ENCODE peak calls at places on chromosomes 12 and 14, in nine cellular contexts. O, I, A, U, E, S, G, R and X are unnamed samples.

GRCh38 chr12:105067511-105068031 is 16.7 kb downstream of the ALDH1L2 start:
- DNase-seq in O (no peak), I (no peak), A (no peak), U (no peak), E (no peak), S (peak; percentile 85), G (no peak), R (no peak), X (no peak)

GRCh38 chr12:113786107-113786506 is 180.0 kb downstream of the RBM19 start:
- DNase-seq in O (no peak), I (no peak), A (no peak), U (no peak), E (no peak), S (no peak), G (no peak), R (no peak), X (no peak)

GRCh38 chr12:21502164-21502496 is 541 bp downstream of the GOLT1B start:
- DNase-seq in O (peak; percentile 20), I (peak; percentile 54), A (no peak), U (peak; percentile 40), E (no peak), S (peak; percentile 34), G (no peak), R (peak; percentile 34), X (no peak)

GRCh38 chr12:71194657-71195056 is 36.9 kb upstream of the TSPAN8 start:
- DNase-seq in O (no peak), I (no peak), A (peak; percentile 23), U (no peak), E (no peak), S (no peak), G (no peak), R (no peak), X (no peak)

GRCh38 chr12:52025301-52026172 is 18.8 kb downstream of the TAMALIN start:
- DNase-seq in O (peak; percentile 90), I (peak; percentile 94), A (peak; percentile 82), U (peak; percentile 92), E (peak; percentile 86), S (peak; percentile 77), G (peak; percentile 86), R (peak; percentile 94), X (peak; percentile 94)

GRCh38 chr14:89040080-89040437 is 215.6 kb downstream of the TTC8 start:
- DNase-seq in O (no peak), I (no peak), A (no peak), U (no peak), E (no peak), S (no peak), G (no peak), R (no peak), X (no peak)

GRCh38 chr12:48002773-48003218 is 1.5 kb downstream of the COL2A1 start:
- DNase-seq in O (peak; percentile 37), I (peak; percentile 54), A (peak; percentile 51), U (peak; percentile 44), E (no peak), S (peak; percentile 31), G (no peak), R (no peak), X (no peak)

GRCh38 chr14:62269204-62269603 is 507.0 kb downstream of the SNAPC1 start:
- DNase-seq in O (no peak), I (no peak), A (no peak), U (no peak), E (no peak), S (peak; percentile 25), G (no peak), R (no peak), X (no peak)

GRCh38 chr12:104890463-104891096 is 67.5 kb downstream of the SLC41A2 start:
- DNase-seq in O (no peak), I (no peak), A (no peak), U (no peak), E (no peak), S (no peak), G (no peak), R (no peak), X (no peak)

GRCh38 chr14:99271951-99272668 is at the start of gene BCL11B:
- DNase-seq in O (peak; percentile 82), I (peak; percentile 94), A (peak; percentile 55), U (peak; percentile 77), E (no peak), S (peak; percentile 66), G (peak; percentile 82), R (peak; percentile 36), X (peak; percentile 92)

GRCh38 chr14:58647777-58648176 is 10.0 kb downstream of the DACT1 start:
- DNase-seq in O (no peak), I (no peak), A (no peak), U (no peak), E (no peak), S (no peak), G (no peak), R (no peak), X (no peak)

GRCh38 chr12:24997970-24998582 is 49.2 kb upstream of the BCAT1 start:
- DNase-seq in O (no peak), I (no peak), A (no peak), U (no peak), E (no peak), S (peak; percentile 91), G (no peak), R (no peak), X (no peak)

GRCh38 chr14:43778956-43779639 is 728.0 kb downstream of the FSCB start:
- DNase-seq in O (no peak), I (no peak), A (no peak), U (no peak), E (no peak), S (no peak), G (no peak), R (no peak), X (no peak)

GRCh38 chr14:56338674-56339073 is 220.5 kb downstream of the PELI2 start:
- DNase-seq in O (no peak), I (no peak), A (no peak), U (no peak), E (no peak), S (peak; percentile 44), G (no peak), R (no peak), X (no peak)

GRCh38 chr12:15852383-15852782 is 29.8 kb upstream of the STRAP start:
- DNase-seq in O (no peak), I (no peak), A (no peak), U (no peak), E (no peak), S (peak; percentile 74), G (no peak), R (no peak), X (no peak)

GRCh38 chr14:53461823-53462222 is 308.7 kb upstream of the DDHD1 start:
- DNase-seq in O (no peak), I (no peak), A (no peak), U (no peak), E (no peak), S (no peak), G (no peak), R (no peak), X (no peak)

DNA sequence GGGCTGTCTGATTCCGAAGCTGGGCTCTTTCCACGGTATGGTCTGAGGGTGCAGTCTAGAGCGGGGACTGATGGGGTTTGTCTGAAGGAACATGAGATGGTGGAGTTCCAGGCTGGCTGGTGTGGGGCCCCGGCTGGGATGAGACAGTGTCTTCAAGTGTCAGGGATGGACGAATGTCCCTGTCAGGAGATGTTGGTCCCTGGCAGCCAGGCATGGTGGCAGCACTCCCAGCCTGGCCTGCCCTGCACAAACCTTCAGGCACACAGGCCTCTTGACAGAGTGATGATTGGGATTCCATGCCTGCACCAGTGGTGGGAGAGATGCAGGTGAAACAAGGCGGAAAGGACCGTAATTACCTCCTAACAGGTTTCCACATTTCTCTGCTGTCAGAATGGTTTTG is 221.9 kb downstream of the CACNA1C start:
- DNase-seq in O (no peak), I (no peak), A (no peak), U (no peak), E (no peak), S (no peak), G (no peak), R (no peak), X (no peak)
- TF ChIP-seq CTCF in O (no peak), I (no peak), A (no peak), U (no peak), E (no peak), S (no peak), G (no peak), R (no peak), X (no peak)

DNA sequence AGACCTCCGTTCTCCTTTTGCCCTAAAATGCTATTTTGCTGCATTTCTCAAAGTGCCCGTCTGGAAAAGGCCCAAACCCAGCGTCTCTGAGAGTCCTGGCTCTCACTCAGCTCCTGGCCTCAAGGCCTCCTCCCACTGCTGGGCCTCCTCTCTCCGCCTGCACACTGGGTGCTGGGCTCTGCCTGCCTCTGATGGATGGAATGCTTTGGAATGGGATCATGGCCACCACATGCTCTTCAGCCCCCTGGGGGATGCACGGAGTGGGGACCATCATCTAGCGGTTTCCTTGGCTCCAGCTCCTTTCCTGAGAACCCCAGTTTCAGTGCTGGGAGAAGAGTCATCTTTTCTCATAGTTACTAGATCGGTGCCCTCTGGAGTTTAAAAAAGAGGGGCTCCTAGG is 65.2 kb downstream of the KDM2B start:
- DNase-seq in O (no peak), I (no peak), A (no peak), U (no peak), E (no peak), S (no peak), G (no peak), R (no peak), X (no peak)
- TF ChIP-seq POLR2A in O (no peak), I (no peak), A (no peak), U (no peak), E (no peak), S (no peak), G (no peak), R (no peak), X (no peak)

GRCh38 chr12:87756111-87756510 is 273.1 kb downstream of the C12orf50 start:
- DNase-seq in O (no peak), I (no peak), A (no peak), U (no peak), E (no peak), S (peak; percentile 99), G (no peak), R (no peak), X (no peak)
- TF ChIP-seq CTCF in O (no peak), I (no peak), A (no peak), U (no peak), E (no peak), S (no peak), G (no peak), R (no peak), X (no peak)

GRCh38 chr14:81219210-81219820 is 1.4 kb downstream of the GTF2A1 start:
- DNase-seq in O (peak; percentile 95), I (peak; percentile 97), A (peak; percentile 86), U (peak; percentile 97), E (peak; percentile 86), S (peak; percentile 98), G (peak; percentile 93), R (peak; percentile 95), X (peak; percentile 93)
- TF ChIP-seq POLR2A in O (peak; percentile 100), I (peak; percentile 99), A (peak; percentile 100), U (peak; percentile 94), E (peak; percentile 98), S (peak; percentile 99), G (peak; percentile 97), R (peak; percentile 100), X (peak; percentile 99)